ENCODE peak calls at places on chromosomes 13 and 19, in ten cellular contexts. F is left cardiac atrium; E is glutamatergic neuron; V is activated CD4-positive, alpha-beta T cell treated with anti-CD3 and anti-CD28 coated beads for 24 hours; N is DMS79 treated with DMSO at 0.1 percent for 48 hours; A is A172; W is GM06990; B is stimulated activated CD4-positive, alpha-beta T cell treated with anti-CD3 and anti-CD28 coated beads, Interleukin-1b, Interleukin-23, amount 100 ng/mL, for 48 hours; S is osteocyte; J is BE2C. Z is an unnamed sample.

GRCh38 chr13:83221813-83222241 is 660.4 kb downstream of the SLITRK1 start:
- DNase-seq in F (no peak), E (no peak), V (no peak), N (no peak), A (peak; percentile 65), W (no peak), B (no peak), S (no peak), J (no peak), Z (no peak)

GRCh38 chr13:37446503-37446902 is 152.1 kb downstream of the POSTN start:
- DNase-seq in F (peak; percentile 19), E (no peak), V (no peak), N (no peak), A (peak; percentile 60), W (no peak), B (no peak), S (no peak), J (no peak), Z (no peak)

GRCh38 chr13:47901451-47901850 is 99.6 kb downstream of the SUCLA2 start:
- DNase-seq in F (no peak), E (no peak), V (no peak), N (no peak), A (no peak), W (no peak), B (no peak), S (no peak), J (no peak), Z (no peak)

GRCh38 chr13:78022164-78022877 is 103.7 kb upstream of the EDNRB start:
- DNase-seq in F (peak; percentile 19), E (no peak), V (peak; percentile 4), N (no peak), A (peak; percentile 83), W (peak; percentile 66), B (peak; percentile 62), S (no peak), J (no peak), Z (no peak)

GRCh38 chr13:111399334-111399733 is 78.9 kb downstream of the TEX29 start:
- DNase-seq in F (no peak), E (no peak), V (no peak), N (no peak), A (no peak), W (no peak), B (no peak), S (peak; percentile 62), J (no peak), Z (no peak)

GRCh38 chr13:60463787-60464186 is 66.8 kb downstream of the TDRD3 start:
- DNase-seq in F (no peak), E (no peak), V (no peak), N (no peak), A (peak; percentile 26), W (no peak), B (no peak), S (no peak), J (no peak), Z (no peak)

GRCh38 chr19:1837625-1838105 is 10.6 kb downstream of the REXO1 start:
- DNase-seq in F (no peak), E (peak; percentile 90), V (no peak), N (no peak), A (no peak), W (no peak), B (no peak), S (no peak), J (peak; percentile 77), Z (no peak)

GRCh38 chr19:38277969-38278680 is 13.8 kb downstream of the SPINT2 start:
- DNase-seq in F (peak; percentile 84), E (no peak), V (no peak), N (no peak), A (peak; percentile 45), W (no peak), B (no peak), S (no peak), J (no peak), Z (no peak)

GRCh38 chr19:2589441-2589840 is 113.1 kb downstream of the GNG7 start:
- DNase-seq in F (no peak), E (no peak), V (no peak), N (no peak), A (no peak), W (no peak), B (no peak), S (no peak), J (no peak), Z (no peak)

GRCh38 chr19:39411006-39411831 is 1.2 kb upstream of the PLEKHG2 start:
- DNase-seq in F (peak; percentile 58), E (no peak), V (no peak), N (no peak), A (no peak), W (peak; percentile 50), B (no peak), S (no peak), J (no peak), Z (no peak)